ENCODE peak calls at places on chromosomes 11 and 22, in ten cellular contexts. R is endodermal cell, Z is SJSA1, S is pancreas, A is kidney, I is neural progenitor cell, L is IMR-90, Q is OCI-LY7, B is heart left ventricle, E is PC-9. N is an unnamed sample.

GRCh38 chr11:59088164-59088563 is 2.1 kb downstream of the GLYATL1B start:
- DNase-seq in R (no peak), Z (no peak), S (no peak), A (no peak), I (no peak), L (no peak), Q (peak; percentile 67), B (no peak), E (no peak), N (no peak)

GRCh38 chr22:47071812-47072641 is 309.6 kb downstream of the TBC1D22A start:
- DNase-seq in R (no peak), Z (no peak), S (no peak), A (no peak), I (no peak), L (no peak), Q (no peak), B (no peak), E (no peak), N (no peak)

GRCh38 chr11:98061858-98062257 is 958.9 kb upstream of the CNTN5 start:
- DNase-seq in R (no peak), Z (no peak), S (no peak), A (no peak), I (no peak), L (no peak), Q (no peak), B (no peak), E (no peak), N (no peak)

GRCh38 chr11:69489031-69489745 is 7.7 kb downstream of the LINC01488 start:
- DNase-seq in R (no peak), Z (no peak), S (no peak), A (peak; percentile 60), I (no peak), L (no peak), Q (no peak), B (peak; percentile 80), E (no peak), N (no peak)

GRCh38 chr11:62919898-62920640 is 1.1 kb downstream of the CHRM1 start:
- DNase-seq in R (peak; percentile 33), Z (no peak), S (no peak), A (no peak), I (peak; percentile 33), L (no peak), Q (no peak), B (no peak), E (no peak), N (no peak)

GRCh38 chr11:46305295-46305694 is 27.8 kb downstream of the CREB3L1 start:
- DNase-seq in R (no peak), Z (no peak), S (no peak), A (no peak), I (no peak), L (peak; percentile 35), Q (peak; percentile 37), B (no peak), E (peak; percentile 47), N (no peak)

GRCh38 chr11:79857404-79857803 is 416.6 kb upstream of the TENM4 start:
- DNase-seq in R (no peak), Z (no peak), S (no peak), A (peak; percentile 51), I (no peak), L (no peak), Q (no peak), B (no peak), E (peak; percentile 23), N (no peak)

GRCh38 chr11:72814139-72814830 is at the start of gene ATG16L2:
- DNase-seq in R (peak; percentile 95), Z (peak; percentile 73), S (peak; percentile 86), A (peak; percentile 95), I (peak; percentile 96), L (peak; percentile 76), Q (peak; percentile 91), B (peak; percentile 88), E (peak; percentile 76), N (peak; percentile 88)

GRCh38 chr11:70364745-70365535 is 33.4 kb upstream of the CTTN start:
- DNase-seq in R (no peak), Z (peak; percentile 47), S (no peak), A (no peak), I (no peak), L (no peak), Q (no peak), B (no peak), E (no peak), N (no peak)

GRCh38 chr11:114307524-114308203 is 11.5 kb downstream of the NNMT start:
- DNase-seq in R (no peak), Z (peak; percentile 59), S (peak; percentile 34), A (peak; percentile 88), I (no peak), L (peak; percentile 59), Q (no peak), B (peak; percentile 72), E (no peak), N (peak; percentile 76)

GRCh38 chr22:42841444-42841843 is 15.6 kb downstream of the ARFGAP3 start:
- DNase-seq in R (no peak), Z (peak; percentile 30), S (no peak), A (no peak), I (no peak), L (peak; percentile 74), Q (no peak), B (no peak), E (no peak), N (no peak)

GRCh38 chr11:16404781-16405180 is 48.4 kb upstream of the SOX6 start:
- DNase-seq in R (no peak), Z (no peak), S (no peak), A (no peak), I (no peak), L (no peak), Q (no peak), B (no peak), E (no peak), N (no peak)

GRCh38 chr11:44071157-44071556 is 5.1 kb downstream of the ACCS start:
- DNase-seq in R (peak; percentile 70), Z (no peak), S (no peak), A (no peak), I (no peak), L (no peak), Q (no peak), B (no peak), E (no peak), N (no peak)

GRCh38 chr22:38482662-38483308 is 14.9 kb downstream of the KDELR3 start:
- DNase-seq in R (no peak), Z (no peak), S (no peak), A (no peak), I (no peak), L (no peak), Q (no peak), B (no peak), E (peak; percentile 36), N (no peak)

GRCh38 chr22:19903031-19903430 is 38.5 kb upstream of the COMT start:
- DNase-seq in R (peak; percentile 69), Z (no peak), S (no peak), A (no peak), I (peak; percentile 73), L (no peak), Q (no peak), B (no peak), E (no peak), N (no peak)

DNA sequence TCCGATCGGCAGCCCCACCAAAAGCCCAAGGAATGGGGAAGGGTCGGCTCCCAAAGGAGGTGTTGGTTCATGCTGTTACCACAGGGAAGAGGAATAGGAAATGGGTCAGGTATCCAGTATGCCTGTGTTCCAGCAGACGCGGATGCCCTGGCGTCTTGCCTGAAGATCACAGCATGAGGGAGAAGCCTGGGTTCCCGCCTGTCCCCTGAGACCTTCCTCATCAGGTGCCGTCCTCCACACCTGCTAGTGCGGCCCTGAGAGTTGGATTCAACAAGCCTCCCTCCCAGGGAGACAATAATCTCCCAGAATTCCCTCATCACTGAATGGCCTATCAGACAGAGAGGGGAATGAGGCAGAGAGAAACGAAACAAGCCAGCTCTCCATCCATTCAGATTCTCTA is 92.2 kb downstream of the SPATA19 start:
- DNase-seq in R (peak; percentile 45), Z (no peak), S (no peak), A (no peak), I (no peak), L (no peak), Q (no peak), B (no peak), E (no peak), N (no peak)
- H3K4me1 ChIP-seq in R (no peaks in the 10 kb centered on the region), Z (no peaks in the 10 kb centered on the region), S (no peaks in the 10 kb centered on the region), A (no peaks in the 10 kb centered on the region), I (no peaks in the 10 kb centered on the region), L (no peaks in the 10 kb centered on the region), Q (no peaks in the 10 kb centered on the region), B (no peaks in the 10 kb centered on the region), E (no peaks in the 10 kb centered on the region), N (no peaks in the 10 kb centered on the region)

GRCh38 chr11:19923631-19924030 is 211.0 kb downstream of the NAV2 start:
- DNase-seq in R (no peak), Z (no peak), S (no peak), A (no peak), I (no peak), L (no peak), Q (no peak), B (no peak), E (no peak), N (no peak)
- H3K4me1 ChIP-seq in R (no peaks in the 10 kb centered on the region), Z (peaks cover 17% of the 10 kb centered on the region), S (no peaks in the 10 kb centered on the region), A (no peaks in the 10 kb centered on the region), I (peaks cover 14% of the 10 kb centered on the region), L (peaks cover 13% of the 10 kb centered on the region), Q (no peaks in the 10 kb centered on the region), B (no peaks in the 10 kb centered on the region), E (peaks cover 52% of the 10 kb centered on the region), N (no peaks in the 10 kb centered on the region)

GRCh38 chr22:23215294-23216204 is 35.2 kb downstream of the BCR start:
- DNase-seq in R (no peak), Z (no peak), S (peak; percentile 68), A (peak; percentile 54), I (no peak), L (peak; percentile 64), Q (no peak), B (no peak), E (peak; percentile 65), N (peak; percentile 64)

GRCh38 chr22:23213581-23214341 is 33.5 kb downstream of the BCR start:
- DNase-seq in R (no peak), Z (no peak), S (no peak), A (no peak), I (no peak), L (no peak), Q (no peak), B (no peak), E (no peak), N (no peak)

GRCh38 chr22:23212061-23213030 is 32.0 kb downstream of the BCR start:
- DNase-seq in R (no peak), Z (no peak), S (no peak), A (peak; percentile 28), I (no peak), L (no peak), Q (peak; percentile 78), B (no peak), E (no peak), N (no peak)

GRCh38 chr22:23213031-23213555 is 32.8 kb downstream of the BCR start:
- DNase-seq in R (no peak), Z (no peak), S (no peak), A (peak; percentile 45), I (no peak), L (no peak), Q (no peak), B (no peak), E (no peak), N (no peak)

GRCh38 chr22:23214398-23214797 is 34.1 kb downstream of the BCR start:
- DNase-seq in R (no peak), Z (no peak), S (no peak), A (peak; percentile 51), I (no peak), L (no peak), Q (no peak), B (no peak), E (no peak), N (no peak)
- H3K4me1 ChIP-seq in R (peaks cover 23% of the 10 kb centered on the region), Z (peaks cover 48% of the 10 kb centered on the region), S (peaks cover 8% of the 10 kb centered on the region), A (peaks cover 38% of the 10 kb centered on the region), I (peaks cover 23% of the 10 kb centered on the region), L (peaks cover 30% of the 10 kb centered on the region), Q (peaks cover 80% of the 10 kb centered on the region), B (peaks cover 73% of the 10 kb centered on the region), E (peaks cover 27% of the 10 kb centered on the region), N (peaks cover 41% of the 10 kb centered on the region)

GRCh38 chr11:61900251-61900650 is 8.9 kb upstream of the FADS3 start:
- DNase-seq in R (no peak), Z (no peak), S (no peak), A (no peak), I (no peak), L (no peak), Q (no peak), B (no peak), E (no peak), N (no peak)
- H3K4me1 ChIP-seq in R (no peaks in the 10 kb centered on the region), Z (no peaks in the 10 kb centered on the region), S (no peaks in the 10 kb centered on the region), A (peaks cover 10% of the 10 kb centered on the region), I (peaks cover 12% of the 10 kb centered on the region), L (no peaks in the 10 kb centered on the region), Q (peaks cover 14% of the 10 kb centered on the region), B (peaks cover 13% of the 10 kb centered on the region), E (no peaks in the 10 kb centered on the region), N (no peaks in the 10 kb centered on the region)